ENCODE peak calls at places on chromosomes 16 and 17, in seven cellular contexts. Q, T, D, J, M, K and C are unnamed samples.

GRCh38 chr16:88906535-88907105 is 40.2 kb upstream of the PABPN1L start:
- DNase-seq in T (no peak), D (no peak), Q (no peak), K (no peak), M (no peak), J (no peak), C (no peak)

GRCh38 chr16:86300746-86301480 is 209.4 kb upstream of the FOXF1 start:
- DNase-seq in M (no peak), D (peak; percentile 90), K (no peak), J (no peak), Q (peak; percentile 85), T (no peak), C (peak; percentile 89)

GRCh38 chr17:2883544-2884203 is 87.4 kb downstream of the RAP1GAP2 start:
- DNase-seq in M (no peak), Q (peak; percentile 62), T (no peak), J (no peak), D (peak; percentile 29), K (no peak), C (peak; percentile 73)

GRCh38 chr16:89315791-89316581 is 98.5 kb downstream of the ZNF778 start:
- DNase-seq in Q (peak; percentile 89), D (peak; percentile 86), M (peak; percentile 14), T (no peak), J (no peak), K (no peak), C (no peak)

GRCh38 chr17:46764335-46764708 is 54.2 kb downstream of the WNT3 start:
- DNase-seq in Q (no peak), K (no peak), T (no peak), J (no peak), D (no peak), M (no peak), C (no peak)

GRCh38 chr17:64006361-64007088 is 8.4 kb downstream of the PRR29 start:
- DNase-seq in J (no peak), D (no peak), K (peak; percentile 24), T (no peak), Q (no peak), M (no peak), C (no peak)

GRCh38 chr16:31265329-31266245 is 5.8 kb downstream of the ITGAM start:
- DNase-seq in D (no peak), J (peak; percentile 10), T (no peak), Q (peak; percentile 60), K (peak; percentile 60), M (peak; percentile 69), C (peak; percentile 29)

GRCh38 chr17:50093246-50093645 is 1.9 kb upstream of the PDK2 start:
- DNase-seq in D (no peak), Q (no peak), M (no peak), J (no peak), T (no peak), K (no peak), C (no peak)

GRCh38 chr17:73586153-73586906 is 57.9 kb downstream of the SDK2 start:
- DNase-seq in T (no peak), Q (no peak), J (no peak), D (no peak), K (no peak), M (peak; percentile 96), C (no peak)

GRCh38 chr17:66663041-66663494 is 171.8 kb upstream of the CACNG5 start:
- DNase-seq in K (no peak), D (no peak), Q (no peak), M (no peak), T (no peak), J (no peak), C (no peak)

GRCh38 chr16:65200857-65201256 is 79.0 kb upstream of the CDH11 start:
- DNase-seq in D (peak; percentile 31), J (no peak), M (no peak), T (no peak), K (no peak), Q (peak; percentile 30), C (no peak)

GRCh38 chr17:60671482-60671881 is 6.2 kb upstream of the BCAS3 start:
- DNase-seq in T (no peak), J (no peak), Q (no peak), D (no peak), M (peak; percentile 5), K (no peak), C (no peak)

GRCh38 chr16:67526149-67526732 is 2.4 kb upstream of the RIPOR1 start:
- DNase-seq in M (peak; percentile 94), K (no peak), J (no peak), T (no peak), D (no peak), Q (peak; percentile 61), C (peak; percentile 43)

GRCh38 chr16:56005958-56006357 is 130.8 kb upstream of the CES5A start:
- DNase-seq in Q (no peak), D (no peak), M (no peak), J (no peak), K (no peak), T (no peak), C (peak; percentile 16)

GRCh38 chr17:74457146-74457819 is 9.2 kb upstream of the CD300A start:
- DNase-seq in K (peak; percentile 83), Q (peak; percentile 30), M (peak; percentile 80), D (peak; percentile 52), T (peak; percentile 74), J (no peak), C (peak; percentile 62)

GRCh38 chr17:77282524-77283515 is 142.1 kb downstream of the SEC14L1 start:
- DNase-seq in K (peak; percentile 70), M (peak; percentile 80), T (no peak), Q (peak; percentile 43), J (no peak), D (peak; percentile 26), C (peak; percentile 40)

GRCh38 chr16:8735574-8735973 is 61.2 kb downstream of the ABAT start:
- DNase-seq in M (no peak), T (no peak), K (no peak), D (no peak), J (no peak), Q (no peak), C (no peak)

GRCh38 chr16:88329726-88330700 is 52.7 kb upstream of the ZNF469 start:
- DNase-seq in T (no peak), D (no peak), M (no peak), K (no peak), Q (no peak), J (no peak), C (no peak)

GRCh38 chr16:84207266-84207665 is 16.3 kb downstream of the ADAD2 start:
- DNase-seq in K (no peak), D (no peak), Q (no peak), T (no peak), J (no peak), M (no peak), C (peak; percentile 42)

GRCh38 chr17:68184141-68184571 is 63.7 kb upstream of the AMZ2 start:
- DNase-seq in M (no peak), J (no peak), Q (no peak), D (no peak), T (no peak), K (peak; percentile 55), C (no peak)

GRCh38 chr17:78337244-78338109 is 22.4 kb downstream of the SOCS3 start:
- DNase-seq in T (no peak), K (peak; percentile 36), M (peak; percentile 54), Q (peak; percentile 93), D (peak; percentile 84), J (no peak), C (peak; percentile 42)

GRCh38 chr16:24900230-24900629 is 54.5 kb downstream of the SLC5A11 start:
- DNase-seq in T (no peak), J (no peak), Q (no peak), D (peak; percentile 1), M (no peak), K (no peak), C (no peak)

GRCh38 chr16:1964046-1964505 is 550 bp downstream of the RPS2 start:
- DNase-seq in M (peak; percentile 33), T (no peak), K (no peak), Q (no peak), D (peak; percentile 57), J (no peak), C (peak; percentile 34)

GRCh38 chr17:70172921-70173320 is 3.6 kb downstream of the KCNJ2 start:
- DNase-seq in T (no peak), Q (no peak), D (no peak), J (no peak), K (no peak), M (peak; percentile 75), C (peak; percentile 8)

GRCh38 chr17:77831497-77832179 is 126.9 kb upstream of the TNRC6C start:
- DNase-seq in Q (peak; percentile 77), T (no peak), K (no peak), D (peak; percentile 55), J (no peak), M (no peak), C (no peak)

GRCh38 chr17:68705331-68706166 is 104.4 kb upstream of the FAM20A start:
- DNase-seq in Q (peak; percentile 43), K (no peak), T (no peak), D (peak; percentile 53), J (no peak), M (no peak), C (no peak)

GRCh38 chr17:44747566-44747965 is 11.2 kb upstream of the ADAM11 start:
- DNase-seq in J (no peak), D (no peak), T (no peak), K (no peak), M (no peak), Q (no peak), C (no peak)

GRCh38 chr16:57470683-57471082 is 8.2 kb downstream of the POLR2C start:
- DNase-seq in T (no peak), D (peak; percentile 48), J (no peak), K (peak; percentile 19), Q (no peak), M (no peak), C (no peak)

GRCh38 chr17:27810211-27810901 is 10.0 kb upstream of the NOS2 start:
- DNase-seq in M (peak; percentile 31), J (no peak), D (no peak), T (no peak), K (peak; percentile 54), Q (no peak), C (no peak)

GRCh38 chr16:52861614-52862022 is 191.1 kb downstream of the CHD9NB start:
- DNase-seq in K (no peak), D (peak; percentile 1), M (peak; percentile 45), J (peak; percentile 3), T (peak; percentile 51), Q (no peak), C (peak; percentile 53)

GRCh38 chr17:30897311-30897710 is 8.7 kb downstream of the TEFM start:
- DNase-seq in Q (no peak), J (no peak), T (no peak), D (no peak), K (no peak), M (no peak), C (no peak)
- H3K4ac ChIP-seq in Q (no peak overlapping the region), J (no peak overlapping the region), T (no peak overlapping the region), D (no peak overlapping the region), K (no peak overlapping the region), M (no peak overlapping the region), C (no peak overlapping the region)

GRCh38 chr17:43619696-43620095 is 42.0 kb downstream of the MEOX1 start:
- DNase-seq in M (no peak), T (no peak), Q (no peak), J (no peak), D (no peak), K (no peak), C (no peak)
- H2AK5ac ChIP-seq in M (no peak overlapping the region), T (no peak overlapping the region), Q (no peak overlapping the region), J (no peak overlapping the region), D (no peak overlapping the region), K (no peak overlapping the region), C (no peak overlapping the region)

GRCh38 chr17:40482722-40483121 is 18.7 kb downstream of the TNS4 start:
- DNase-seq in Q (no peak), T (no peak), D (no peak), M (no peak), K (no peak), J (no peak), C (no peak)
- H3K27ac ChIP-seq in Q (no peak overlapping the region), T (no peak overlapping the region), D (no peak overlapping the region), M (no peak overlapping the region), K (no peak overlapping the region), J (no peak overlapping the region), C (no peak overlapping the region)

GRCh38 chr17:18261146-18261515 is 669 bp downstream of the MIEF2 start:
- DNase-seq in Q (peak; percentile 44), T (no peak), J (no peak), K (peak; percentile 68), M (peak; percentile 81), D (peak; percentile 57), C (peak; percentile 67)
- H3K4ac ChIP-seq in Q (peak overlapping the region; percentile 76), T (no peak overlapping the region), J (no peak overlapping the region), K (no peak overlapping the region), M (peak overlapping the region; percentile 37), D (peak overlapping the region; percentile 69), C (peak overlapping the region; percentile 61)